ENCODE peak calls at places on chromosomes 13 and 19, in eight cellular contexts. W is fibroblast of mammary gland, Y is right lobe of liver, G is thoracic aorta, S is tibial artery, R is foreskin fibroblast, F is HCT116, L is astrocyte of the spinal cord. D is an unnamed sample.

GRCh38 chr19:56111601-56112312 is 9.3 kb downstream of the ZNF787 start:
- DNase-seq in W (no peak), Y (peak), G (no peak), S (no peak), R (peak), F (no peak), L (no peak), D (no peak)

GRCh38 chr13:29737061-29737460 is 113.4 kb downstream of the UBL3 start:
- DNase-seq in W (no peak), Y (no peak), G (no peak), S (no peak), R (no peak), F (no peak), L (no peak), D (no peak)

GRCh38 chr13:98752111-98752941 is at the start of gene SLC15A1:
- DNase-seq in W (no peak), Y (peak), G (no peak), S (no peak), R (no peak), F (no peak), L (no peak), D (no peak)

GRCh38 chr19:21699197-21699596 is 68.2 kb downstream of the ZNF100 start:
- DNase-seq in W (no peak), Y (no peak), G (no peak), S (no peak), R (no peak), F (no peak), L (no peak), D (no peak)

GRCh38 chr19:55478364-55478763 is 1.9 kb downstream of the ZNF628 start:
- DNase-seq in W (no peak), Y (no peak), G (no peak), S (no peak), R (no peak), F (no peak), L (no peak), D (no peak)

GRCh38 chr13:79423801-79424642 is 18.0 kb upstream of the RBM26 start:
- DNase-seq in W (peak), Y (no peak), G (no peak), S (no peak), R (peak), F (peak), L (peak), D (peak)

GRCh38 chr13:111474136-111475002 is 153.9 kb downstream of the TEX29 start:
- DNase-seq in W (peak), Y (peak), G (no peak), S (no peak), R (peak), F (peak), L (peak), D (peak)

GRCh38 chr19:294819-295686 is 3.9 kb upstream of the PLPP2 start:
- DNase-seq in W (peak), Y (peak), G (no peak), S (no peak), R (peak), F (no peak), L (no peak), D (peak)

GRCh38 chr13:69970521-69970920 is 137.1 kb upstream of the ATXN8OS start:
- DNase-seq in W (no peak), Y (no peak), G (no peak), S (no peak), R (no peak), F (no peak), L (peak), D (no peak)

GRCh38 chr19:44576843-44577565 is 36.4 kb upstream of the IGSF23 start:
- DNase-seq in W (peak), Y (peak), G (no peak), S (no peak), R (peak), F (peak), L (peak), D (peak)

GRCh38 chr13:102128216-102128800 is 273.5 kb downstream of the FGF14 start:
- DNase-seq in W (peak), Y (no peak), G (no peak), S (no peak), R (peak), F (no peak), L (peak), D (peak)

GRCh38 chr13:43905435-43906031 is 25.8 kb downstream of the LACC1 start:
- DNase-seq in W (peak), Y (no peak), G (no peak), S (peak), R (peak), F (peak), L (peak), D (peak)

GRCh38 chr19:50460161-50460765 is 16.0 kb upstream of the EMC10 start:
- DNase-seq in W (peak), Y (no peak), G (no peak), S (no peak), R (peak), F (no peak), L (peak), D (peak)

GRCh38 chr19:40331052-40331451 is 17.1 kb downstream of the C19orf47 start:
- DNase-seq in W (no peak), Y (no peak), G (no peak), S (no peak), R (no peak), F (no peak), L (no peak), D (no peak)

GRCh38 chr19:31506102-31506501 is 156.9 kb upstream of the TSHZ3 start:
- DNase-seq in W (no peak), Y (no peak), G (no peak), S (no peak), R (no peak), F (no peak), L (no peak), D (no peak)

GRCh38 chr13:46232281-46232680 is 20.6 kb downstream of the LRRC63 start:
- DNase-seq in W (no peak), Y (no peak), G (no peak), S (no peak), R (peak), F (no peak), L (peak), D (no peak)

GRCh38 chr19:2634228-2634951 is 68.1 kb downstream of the GNG7 start:
- DNase-seq in W (no peak), Y (peak), G (peak), S (peak), R (peak), F (no peak), L (no peak), D (peak)

GRCh38 chr19:6667114-6667627 is 2.8 kb downstream of the TNFSF14 start:
- DNase-seq in W (no peak), Y (peak), G (no peak), S (no peak), R (no peak), F (no peak), L (no peak), D (no peak)

GRCh38 chr13:97460004-97460756 is 26.2 kb downstream of the RAP2A start:
- DNase-seq in W (peak), Y (no peak), G (no peak), S (no peak), R (no peak), F (no peak), L (no peak), D (peak)

GRCh38 chr13:39397866-39398265 is 205.1 kb downstream of the LHFPL6 start:
- DNase-seq in W (no peak), Y (no peak), G (no peak), S (peak), R (no peak), F (no peak), L (no peak), D (no peak)

GRCh38 chr13:21663197-21663596 is 7.7 kb upstream of the FGF9 start:
- DNase-seq in W (no peak), Y (no peak), G (no peak), S (no peak), R (no peak), F (no peak), L (no peak), D (no peak)

GRCh38 chr13:91739751-91740150 is 341.3 kb downstream of the GPC5 start:
- DNase-seq in W (no peak), Y (no peak), G (no peak), S (no peak), R (no peak), F (no peak), L (no peak), D (no peak)
- TF ChIP-seq CTCF in W (no peak), Y (no peak), G (no peak), S (no peak), R (no peak), F (no peak), L (no peak), D (no peak)

GRCh38 chr19:10587022-10587838 is at the start of gene AP1M2:
- DNase-seq in W (no peak), Y (no peak), G (no peak), S (no peak), R (no peak), F (peak), L (no peak), D (no peak)
- H3K4me3 ChIP-seq in W (no peak), Y (no peak), G (no peak), S (no peak), R (no peak), F (peak), L (no peak), D (no peak)

DNA sequence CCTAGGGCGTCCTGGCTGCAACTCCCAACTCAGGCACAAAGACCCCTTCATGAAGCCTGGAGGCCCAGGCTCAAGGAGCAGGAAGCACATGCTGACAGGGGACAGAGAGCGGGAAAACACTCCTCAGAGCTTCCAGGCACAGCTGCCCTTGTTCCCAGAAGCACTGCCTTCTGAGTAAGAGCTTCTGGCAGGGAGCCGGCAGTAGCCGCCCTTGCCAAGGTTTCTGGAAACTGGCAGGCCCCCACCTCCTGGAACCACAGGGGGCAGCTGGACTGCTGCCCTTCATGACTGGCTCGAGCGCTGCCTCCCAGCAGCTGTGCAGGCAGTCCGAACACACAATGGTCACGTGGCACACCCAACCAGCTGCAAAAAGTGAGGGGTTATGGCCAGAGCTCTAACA is 33.6 kb upstream of the EPHX3 start:
- DNase-seq in W (peak), Y (peak), G (peak), S (peak), R (peak), F (no peak), L (peak), D (peak)
- TF ChIP-seq CTCF in W (no peak), Y (no peak), G (no peak), S (peak), R (no peak), F (no peak), L (no peak), D (no peak)

DNA sequence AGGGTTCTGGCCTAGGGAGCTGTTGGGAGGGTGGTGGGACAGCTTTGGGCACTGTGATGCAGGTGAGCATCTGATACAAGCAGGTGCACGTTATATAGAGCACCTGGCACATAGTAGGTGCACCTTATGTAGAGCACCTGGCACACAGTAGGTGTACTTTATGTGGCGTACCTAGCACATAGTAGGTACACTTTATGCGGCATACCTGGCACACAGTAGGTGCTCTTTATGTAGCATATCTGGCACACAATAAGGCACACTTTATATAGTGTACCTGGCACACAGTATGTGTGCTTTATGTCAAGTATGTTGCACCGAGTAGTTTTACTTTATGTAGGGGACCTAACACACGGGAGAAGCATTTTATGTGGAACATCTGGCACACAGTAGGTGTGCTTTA is 1.6 kb upstream of the CYP4F12 start:
- DNase-seq in W (no peak), Y (no peak), G (no peak), S (no peak), R (no peak), F (no peak), L (no peak), D (no peak)
- H3K4me3 ChIP-seq in W (no peak), Y (no peak), G (no peak), S (no peak), R (no peak), F (no peak), L (no peak), D (no peak)